ENCODE peak calls at places on chromosomes 11 and 22, in nine cellular contexts. R is iPS-NIHi11; K is NCI-H1092 treated with DMSO at 0.1 percent for 48 hours; P is hippocampal formation; O is astrocyte of the hippocampus; A is naive thymus-derived CD8-positive, alpha-beta T cell; H is HCEC 1CT; B is NB4; C is NCI-H1694. Z is an unnamed sample.

GRCh38 chr11:11993814-11994213 is 14.6 kb downstream of the DKK3 start:
- DNase-seq in R (no peak), K (no peak), P (peak), O (peak), A (no peak), H (peak), B (no peak), C (peak), Z (no peak)

GRCh38 chr11:103633037-103633788 is 403.2 kb upstream of the DDI1 start:
- DNase-seq in R (peak), K (no peak), P (no peak), O (peak), A (no peak), H (peak), B (no peak), C (no peak), Z (no peak)

GRCh38 chr22:28813772-28814518 is 13.6 kb upstream of the XBP1 start:
- DNase-seq in R (no peak), K (no peak), P (no peak), O (no peak), A (no peak), H (no peak), B (peak), C (no peak), Z (no peak)

GRCh38 chr11:36449566-36450390 is 60.3 kb downstream of the TRAF6 start:
- DNase-seq in R (no peak), K (no peak), P (no peak), O (peak), A (no peak), H (no peak), B (peak), C (no peak), Z (no peak)

GRCh38 chr22:20749453-20749852 is 24.5 kb upstream of the SERPIND1 start:
- DNase-seq in R (no peak), K (peak), P (peak), O (no peak), A (no peak), H (no peak), B (no peak), C (no peak), Z (no peak)

GRCh38 chr11:119100246-119100959 is 1.2 kb downstream of the DPAGT1 start:
- DNase-seq in R (no peak), K (peak), P (peak), O (peak), A (no peak), H (peak), B (peak), C (peak), Z (no peak)

GRCh38 chr22:46695346-46696224 is 42.5 kb downstream of the CERK start:
- DNase-seq in R (no peak), K (no peak), P (no peak), O (no peak), A (no peak), H (no peak), B (no peak), C (peak), Z (no peak)

GRCh38 chr11:76824083-76824939 is 36.4 kb upstream of the ACER3 start:
- DNase-seq in R (no peak), K (no peak), P (no peak), O (no peak), A (no peak), H (peak), B (no peak), C (no peak), Z (no peak)

GRCh38 chr11:120133216-120134105 is 4.5 kb downstream of the TRIM29 start:
- DNase-seq in R (no peak), K (no peak), P (no peak), O (no peak), A (no peak), H (no peak), B (no peak), C (no peak), Z (no peak)

GRCh38 chr11:123449436-123449835 is 19.4 kb downstream of the GRAMD1B start:
- DNase-seq in R (no peak), K (no peak), P (no peak), O (no peak), A (no peak), H (no peak), B (no peak), C (no peak), Z (no peak)

GRCh38 chr11:2581151-2581930 is 118.5 kb downstream of the KCNQ1OT1 start:
- DNase-seq in R (peak), K (no peak), P (no peak), O (no peak), A (no peak), H (no peak), B (no peak), C (no peak), Z (no peak)

GRCh38 chr11:111393096-111393495 is 14.0 kb upstream of the POU2AF1 start:
- DNase-seq in R (no peak), K (no peak), P (no peak), O (no peak), A (no peak), H (no peak), B (no peak), C (no peak), Z (no peak)

GRCh38 chr11:6606471-6607189 is 3.1 kb downstream of the ILK start:
- DNase-seq in R (peak), K (no peak), P (peak), O (peak), A (no peak), H (peak), B (peak), C (no peak), Z (peak)

GRCh38 chr11:11230802-11231562 is 122.1 kb downstream of the CSNK2A3 start:
- DNase-seq in R (peak), K (peak), P (no peak), O (no peak), A (no peak), H (no peak), B (peak), C (no peak), Z (no peak)

GRCh38 chr22:35593071-35593884 is 23.9 kb downstream of the MB start:
- DNase-seq in R (no peak), K (no peak), P (no peak), O (no peak), A (no peak), H (no peak), B (no peak), C (no peak), Z (no peak)

Z was measured in frontal cortex.